ENCODE peak calls at places on chromosomes 16 and 17, in eight cellular contexts. X is NCI-H748 treated with DMSO at 0.1 percent for 48 hours; I is CD4-positive, alpha-beta T cell; B is SHP77; M is aorta; N is CD4-positive, alpha-beta memory T cell; O is neuronal stem cell; J is coronary artery. Z is an unnamed sample.

GRCh38 chr16:88599825-88600538 is 29.8 kb downstream of the ZC3H18 start:
- DNase-seq in X (no peak), I (no peak), B (no peak), M (no peak), N (no peak), O (no peak), J (no peak), Z (no peak)

GRCh38 chr17:46874906-46875305 is 23.5 kb downstream of the WNT9B start:
- DNase-seq in X (no peak), I (no peak), B (no peak), M (no peak), N (no peak), O (no peak), J (no peak), Z (no peak)

GRCh38 chr17:17722081-17722905 is 41.0 kb downstream of the RAI1 start:
- DNase-seq in X (no peak), I (no peak), B (no peak), M (no peak), N (no peak), O (no peak), J (no peak), Z (no peak)

GRCh38 chr17:50318551-50319310 is 27.2 kb upstream of the XYLT2 start:
- DNase-seq in X (no peak), I (no peak), B (no peak), M (peak), N (no peak), O (no peak), J (no peak), Z (no peak)

GRCh38 chr16:81035975-81036750 is 521 bp downstream of the ATMIN start:
- DNase-seq in X (no peak), I (peak), B (no peak), M (peak), N (no peak), O (peak), J (no peak), Z (no peak)

GRCh38 chr16:84284168-84284722 is 10.4 kb upstream of the WFDC1 start:
- DNase-seq in X (no peak), I (no peak), B (no peak), M (no peak), N (no peak), O (no peak), J (no peak), Z (no peak)

GRCh38 chr17:44556854-44557606 is at the start of gene FZD2:
- DNase-seq in X (peak), I (peak), B (peak), M (peak), N (no peak), O (peak), J (peak), Z (peak)

GRCh38 chr16:67158637-67159600 is 790 bp downstream of the TRADD start:
- DNase-seq in X (no peak), I (peak), B (no peak), M (peak), N (peak), O (no peak), J (peak), Z (no peak)

GRCh38 chr17:79592198-79592597 is 18.7 kb downstream of the RBFOX3 start:
- DNase-seq in X (no peak), I (no peak), B (no peak), M (no peak), N (no peak), O (no peak), J (no peak), Z (no peak)

GRCh38 chr16:58685084-58685449 is 497 bp upstream of the SLC38A7 start:
- DNase-seq in X (no peak), I (no peak), B (peak), M (no peak), N (no peak), O (no peak), J (no peak), Z (no peak)

GRCh38 chr16:68400924-68401460 is 47.3 kb downstream of the SMPD3 start:
- DNase-seq in X (no peak), I (peak), B (no peak), M (peak), N (peak), O (no peak), J (no peak), Z (no peak)

GRCh38 chr17:58416937-58417299 is 416 bp downstream of the RNF43 start:
- DNase-seq in X (no peak), I (no peak), B (no peak), M (no peak), N (no peak), O (no peak), J (no peak), Z (no peak)

GRCh38 chr17:57213180-57213825 is 43.0 kb upstream of the MSI2 start:
- DNase-seq in X (no peak), I (no peak), B (no peak), M (no peak), N (no peak), O (no peak), J (no peak), Z (no peak)

GRCh38 chr16:48503779-48504178 is 106.2 kb downstream of the N4BP1 start:
- DNase-seq in X (no peak), I (no peak), B (no peak), M (peak), N (no peak), O (no peak), J (no peak), Z (no peak)

GRCh38 chr17:10069301-10069700 is 129.1 kb downstream of the GAS7 start:
- DNase-seq in X (no peak), I (no peak), B (no peak), M (peak), N (no peak), O (no peak), J (no peak), Z (no peak)

GRCh38 chr17:28916302-28916934 is 13.5 kb upstream of the DHRS13 start:
- DNase-seq in X (peak), I (peak), B (peak), M (no peak), N (peak), O (no peak), J (no peak), Z (no peak)